ENCODE peak calls at places on chromosomes 7 and 10, in five cellular contexts. V is mammary epithelial cell, K is HCT116, A is GM23248, W is neural progenitor cell. U is an unnamed sample.

GRCh38 chr7:27842094-27842493 is 102.1 kb downstream of the TAX1BP1 start:
- DNase-seq in V (no peak), K (no peak), A (peak; percentile 21), W (peak; percentile 66), U (no peak)

GRCh38 chr10:4790045-4790444 is 36.0 kb upstream of the AKR1E2 start:
- DNase-seq in W (no peak), K (no peak), V (no peak), A (peak; percentile 34), U (no peak)

GRCh38 chr10:7787857-7788639 is at the start of the genes ATP5F1C and KIN:
- DNase-seq in W (peak; percentile 98), A (peak; percentile 98), V (peak; percentile 93), K (peak; percentile 86), U (peak; percentile 96)

GRCh38 chr7:113730309-113730955 is 188.4 kb downstream of the PPP1R3A start:
- DNase-seq in V (peak; percentile 79), W (no peak), A (peak; percentile 78), K (no peak), U (peak; percentile 87)

GRCh38 chr7:154789404-154789803 is 213.5 kb downstream of the PAXIP1 start:
- DNase-seq in K (peak; percentile 8), W (peak; percentile 71), V (no peak), A (no peak), U (no peak)

GRCh38 chr7:118214051-118214832 is 10.3 kb upstream of the ANKRD7 start:
- DNase-seq in W (no peak), V (peak; percentile 44), K (no peak), A (peak; percentile 90), U (peak; percentile 87)

GRCh38 chr7:66921918-66922486 is 977 bp downstream of the TMEM248 start:
- DNase-seq in V (peak; percentile 40), W (peak; percentile 39), A (peak; percentile 40), K (no peak), U (no peak)

GRCh38 chr7:88243345-88243909 is 23.6 kb upstream of the SRI start:
- DNase-seq in A (peak; percentile 66), W (peak; percentile 50), K (peak; percentile 60), V (peak; percentile 81), U (peak; percentile 66)

GRCh38 chr7:157855016-157855415 is 518.2 kb downstream of the DNAJB6 start:
- DNase-seq in V (no peak), W (no peak), A (no peak), K (no peak), U (no peak)

GRCh38 chr7:157875230-157876179 is 538.7 kb downstream of the DNAJB6 start:
- DNase-seq in A (peak; percentile 3), K (peak; percentile 23), V (no peak), W (peak; percentile 78), U (no peak)

GRCh38 chr7:79548616-79549206 is 95.2 kb upstream of the MAGI2 start:
- DNase-seq in V (no peak), K (no peak), A (peak; percentile 14), W (no peak), U (no peak)

GRCh38 chr10:22550732-22551131 is 163.6 kb downstream of the PIP4K2A start:
- DNase-seq in W (peak; percentile 61), A (peak; percentile 40), V (no peak), K (peak; percentile 16), U (peak; percentile 36)

GRCh38 chr10:95297402-95297801 is 6.6 kb upstream of the PDLIM1 start:
- DNase-seq in V (no peak), K (no peak), W (no peak), A (no peak), U (no peak)

GRCh38 chr10:129888784-129889616 is 75.1 kb downstream of the EBF3 start:
- DNase-seq in W (peak; percentile 80), A (peak; percentile 66), V (no peak), K (no peak), U (peak; percentile 8)

GRCh38 chr7:27154901-27155815 is 1.3 kb downstream of the HOXA7 start:
- DNase-seq in V (peak; percentile 84), K (no peak), A (peak; percentile 34), W (no peak), U (no peak)

GRCh38 chr7:87416682-87417587 is 58.5 kb downstream of the ABCB4 start:
- DNase-seq in W (peak; percentile 76), K (peak; percentile 62), A (peak; percentile 74), V (peak; percentile 44), U (peak; percentile 80)

GRCh38 chr10:59709472-59710125 is at the start of gene SLC16A9:
- DNase-seq in K (peak; percentile 27), A (peak; percentile 45), W (peak; percentile 89), V (peak; percentile 66), U (peak; percentile 59)

GRCh38 chr7:28075674-28076358 is 104.8 kb downstream of the JAZF1 start:
- DNase-seq in V (no peak), K (no peak), A (no peak), W (no peak), U (no peak)

GRCh38 chr10:102554531-102554930 is 50.8 kb downstream of the SUFU start:
- DNase-seq in A (no peak), W (no peak), V (no peak), K (no peak), U (no peak)

GRCh38 chr7:24946467-24946866 is 33.5 kb downstream of the OSBPL3 start:
- DNase-seq in K (no peak), A (no peak), W (no peak), V (no peak), U (no peak)

GRCh38 chr10:7933757-7934156 is 115.5 kb downstream of the TAF3 start:
- DNase-seq in K (no peak), W (no peak), V (no peak), A (no peak), U (no peak)

GRCh38 chr10:8445353-8445752 is 390.9 kb downstream of the GATA3 start:
- DNase-seq in W (no peak), V (no peak), K (no peak), A (peak; percentile 1), U (no peak)

GRCh38 chr7:94041529-94041928 is 37.4 kb upstream of the BET1 start:
- DNase-seq in V (peak; percentile 42), A (peak; percentile 66), K (no peak), W (no peak), U (peak; percentile 95)

GRCh38 chr7:94042381-94042780 is 38.2 kb upstream of the BET1 start:
- DNase-seq in V (no peak), K (no peak), A (no peak), W (no peak), U (no peak)

GRCh38 chr7:94039368-94040065 is 35.4 kb upstream of the BET1 start:
- DNase-seq in V (no peak), W (peak; percentile 67), K (no peak), A (no peak), U (no peak)

GRCh38 chr7:94043299-94043698 is 39.1 kb upstream of the BET1 start:
- DNase-seq in W (no peak), V (peak; percentile 79), A (peak; percentile 84), K (no peak), U (peak; percentile 55)

DNA sequence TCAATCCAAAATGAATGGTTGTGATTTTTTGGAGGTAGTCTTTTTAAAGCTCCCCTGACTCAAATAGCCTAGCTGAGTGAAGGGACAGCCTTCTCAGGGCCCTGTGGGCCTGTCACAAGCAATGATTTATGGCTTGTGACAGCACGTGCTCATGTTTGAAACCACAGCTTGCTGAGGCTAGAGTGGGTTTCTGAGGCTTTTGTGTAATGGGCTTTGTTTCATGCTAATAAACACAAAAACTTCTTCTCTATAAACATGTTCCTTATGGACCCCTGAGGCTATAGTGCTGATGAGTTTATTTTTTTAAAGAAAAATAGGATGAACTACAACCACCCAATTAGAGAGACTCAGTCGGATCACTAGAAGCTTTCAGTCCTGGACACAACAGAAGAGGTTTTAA is 36.1 kb upstream of the BET1 start:
- DNase-seq in V (no peak), K (no peak), W (peak; percentile 27), A (no peak), U (no peak)
- H3K4me1 ChIP-seq in V (peaks cover 8% of the 10 kb centered on the region), K (no peaks in the 10 kb centered on the region), W (peaks cover 22% of the 10 kb centered on the region), A (peaks cover 17% of the 10 kb centered on the region), U (peaks cover 4% of the 10 kb centered on the region)

GRCh38 chr10:12625393-12626023 is 276.2 kb downstream of the CAMK1D start:
- DNase-seq in V (no peak), A (no peak), K (no peak), W (no peak), U (no peak)

GRCh38 chr10:12622016-12622415 is 272.7 kb downstream of the CAMK1D start:
- DNase-seq in A (no peak), W (no peak), V (no peak), K (no peak), U (no peak)

GRCh38 chr10:12628153-12628552 is 278.8 kb downstream of the CAMK1D start:
- DNase-seq in V (no peak), K (no peak), A (no peak), W (no peak), U (no peak)

GRCh38 chr10:12617205-12618175 is 268.1 kb downstream of the CAMK1D start:
- DNase-seq in A (no peak), W (no peak), V (peak; percentile 14), K (no peak), U (peak; percentile 41)

GRCh38 chr10:12622691-12623090 is 273.3 kb downstream of the CAMK1D start:
- DNase-seq in W (no peak), K (no peak), A (no peak), V (no peak), U (no peak)
- H2AFZ ChIP-seq in W (no peak overlapping the region), K (no peak overlapping the region), A (no peak overlapping the region), V (no peak overlapping the region), U (no peak overlapping the region)

DNA sequence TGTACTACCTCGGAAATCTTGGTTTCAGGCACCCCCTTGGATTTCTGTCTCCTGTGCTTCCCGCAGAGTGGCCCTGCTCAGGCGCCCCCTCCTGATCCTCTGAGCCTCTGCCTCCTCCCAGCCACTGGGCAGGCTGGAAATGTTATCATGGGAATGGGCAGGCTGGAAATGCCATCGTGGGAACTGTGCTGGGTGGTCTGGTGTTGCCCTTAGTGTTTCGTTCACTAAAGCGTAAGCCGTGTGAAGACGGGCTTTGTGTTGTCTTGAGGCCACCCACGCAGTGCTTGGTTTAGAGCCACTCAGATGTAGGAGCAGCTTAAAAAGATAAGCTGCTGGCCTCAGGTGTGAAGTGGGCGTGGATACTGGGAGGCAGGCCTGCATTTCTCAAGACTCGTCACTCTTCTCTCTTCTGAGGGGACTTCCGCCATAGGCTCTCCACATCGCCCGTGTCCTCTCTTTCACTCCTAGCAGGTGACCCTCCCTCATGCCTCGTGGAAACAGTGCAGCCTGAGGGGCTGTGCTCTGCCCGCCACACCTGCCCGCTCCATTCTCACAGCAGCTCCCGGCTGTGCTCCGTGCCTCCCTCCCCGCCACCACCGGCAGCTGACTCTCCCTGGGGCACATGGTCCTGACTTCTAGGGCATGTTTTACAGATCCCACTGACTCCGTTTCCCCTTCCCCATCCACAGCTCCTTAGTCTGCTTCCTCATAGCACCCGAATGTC is 28.5 kb downstream of the PPP2R2D start:
- DNase-seq in K (no peak), A (no peak), V (no peak), W (peak; percentile 74), U (no peak)
- H3K4me1 ChIP-seq in K (no peaks in the 10 kb centered on the region), A (no peaks in the 10 kb centered on the region), V (peaks cover 10% of the 10 kb centered on the region), W (peaks cover 11% of the 10 kb centered on the region), U (peaks cover 9% of the 10 kb centered on the region)

DNA sequence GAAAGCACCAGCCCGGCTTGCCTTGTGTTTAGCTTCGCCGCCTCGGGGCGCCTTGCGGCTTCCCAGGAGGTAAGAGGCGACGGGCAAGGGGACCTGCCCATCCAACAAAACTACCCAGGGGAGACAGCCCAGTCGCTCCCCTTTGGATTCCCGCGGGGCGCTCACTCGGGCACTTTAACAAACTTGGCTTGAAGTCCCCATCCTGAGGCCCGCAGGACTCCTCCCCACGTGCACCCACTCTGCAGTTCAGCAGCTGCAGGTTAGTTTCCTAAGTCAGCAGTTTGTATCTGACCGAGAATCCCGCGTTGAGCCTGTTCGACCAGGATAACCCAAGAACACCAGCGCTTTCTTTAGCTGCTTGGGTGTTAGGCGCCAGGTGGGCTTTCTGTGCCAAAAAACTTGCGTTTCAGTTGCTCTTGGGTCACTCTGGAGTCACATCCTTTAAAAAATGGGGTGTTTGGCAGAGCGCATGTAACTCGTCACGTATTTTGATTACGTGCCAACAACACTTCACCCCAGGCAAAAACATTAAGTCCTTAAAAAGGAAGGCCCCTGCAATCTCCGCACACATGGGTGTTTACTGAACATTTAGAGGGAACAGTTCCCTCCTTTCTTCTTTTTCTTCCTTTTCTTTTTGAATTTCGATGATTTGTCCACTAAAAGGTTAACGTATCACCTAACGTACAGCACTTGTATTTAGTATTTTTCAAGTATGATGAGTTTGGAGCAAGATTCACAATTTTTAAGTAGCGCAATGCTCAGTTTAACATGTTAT is 876 bp downstream of the DNAH11 start:
- DNase-seq in K (no peak), A (peak; percentile 7), W (peak; percentile 29), V (no peak), U (peak; percentile 2)
- H2AFZ ChIP-seq in K (no peak overlapping the region), A (peak overlapping the region; percentile 78), W (peak overlapping the region; percentile 87), V (peak overlapping the region; percentile 93), U (peak overlapping the region; percentile 61)

U was measured in fibroblast of lung.